ENCODE peak calls at places on chromosomes 5 and 9, in seven cellular contexts. X, E, Q, M, J, B and S are unnamed samples.

GRCh38 chr5:134090482-134090881 is 24.0 kb upstream of the TCF7 start:
- DNase-seq in B (no peak), M (no peak), E (no peak), J (no peak), Q (no peak), X (no peak), S (no peak)

GRCh38 chr5:5421149-5421960 is 1.1 kb upstream of the ICE1 start:
- DNase-seq in J (no peak), M (no peak), E (no peak), X (peak; percentile 32), B (no peak), Q (peak; percentile 17), S (no peak)

GRCh38 chr9:13759624-13760023 is 480.1 kb upstream of the MPDZ start:
- DNase-seq in Q (no peak), B (no peak), X (no peak), M (no peak), J (peak; percentile 9), E (no peak), S (no peak)

GRCh38 chr9:118961857-118962256 is 407.4 kb downstream of the BRINP1 start:
- DNase-seq in E (no peak), J (peak; percentile 24), M (no peak), Q (no peak), B (no peak), X (peak; percentile 8), S (no peak)

GRCh38 chr9:133636902-133637301 is 739 bp downstream of the DBH start:
- DNase-seq in Q (no peak), J (no peak), E (no peak), X (no peak), M (no peak), B (no peak), S (no peak)

GRCh38 chr5:118068886-118069285 is 919.5 kb downstream of the DTWD2 start:
- DNase-seq in J (no peak), B (no peak), E (no peak), M (no peak), X (no peak), Q (no peak), S (no peak)

GRCh38 chr5:35202319-35203111 is 27.8 kb downstream of the PRLR start:
- DNase-seq in E (no peak), M (peak; percentile 29), J (peak; percentile 74), X (peak; percentile 57), Q (peak; percentile 41), B (no peak), S (peak; percentile 56)

GRCh38 chr9:134781895-134782294 is 98.7 kb upstream of the FCN2 start:
- DNase-seq in J (peak; percentile 60), Q (no peak), X (no peak), E (no peak), M (no peak), B (no peak), S (no peak)

GRCh38 chr9:137162505-137163100 is 7.2 kb downstream of the LRRC26 start:
- DNase-seq in Q (no peak), M (no peak), J (peak; percentile 61), E (no peak), B (no peak), X (no peak), S (no peak)

GRCh38 chr9:68690088-68690487 is 15.0 kb upstream of the PIP5K1B start:
- DNase-seq in M (peak; percentile 37), X (no peak), J (peak; percentile 58), B (no peak), E (no peak), Q (no peak), S (peak; percentile 58)

GRCh38 chr9:134597041-134597913 is 44.3 kb upstream of the COL5A1 start:
- DNase-seq in X (peak; percentile 27), J (no peak), Q (no peak), B (no peak), E (peak; percentile 31), M (no peak), S (peak; percentile 24)

GRCh38 chr9:69054989-69055388 is 19.4 kb downstream of the FXN start:
- DNase-seq in X (no peak), E (no peak), J (no peak), Q (no peak), M (no peak), B (no peak), S (peak; percentile 68)

GRCh38 chr5:39755986-39756385 is 331.2 kb upstream of the DAB2 start:
- DNase-seq in J (no peak), B (no peak), M (no peak), E (no peak), X (peak; percentile 95), Q (peak; percentile 68), S (no peak)

GRCh38 chr9:97772145-97772544 is 75.0 kb upstream of the XPA start:
- DNase-seq in Q (no peak), E (no peak), B (no peak), M (no peak), J (peak; percentile 93), X (no peak), S (no peak)

GRCh38 chr5:65867509-65868195 is 58.7 kb upstream of the ERBIN start:
- DNase-seq in E (no peak), Q (no peak), B (no peak), M (no peak), X (peak; percentile 38), J (peak; percentile 9), S (no peak)

GRCh38 chr9:98171176-98171925 is 21.1 kb downstream of the CORO2A start:
- DNase-seq in E (no peak), J (no peak), B (no peak), X (no peak), M (no peak), Q (no peak), S (no peak)

GRCh38 chr5:52457808-52458207 is 329.9 kb upstream of the ITGA1 start:
- DNase-seq in B (no peak), E (no peak), X (no peak), M (no peak), Q (no peak), J (peak; percentile 12), S (no peak)

GRCh38 chr5:150061538-150061995 is 24.8 kb downstream of the CSF1R start:
- DNase-seq in E (no peak), X (no peak), M (no peak), Q (no peak), B (no peak), J (no peak), S (no peak)

GRCh38 chr5:198516-198915 is 7.2 kb downstream of the LRRC14B start:
- DNase-seq in X (no peak), J (no peak), E (no peak), Q (no peak), B (no peak), M (no peak), S (no peak)

GRCh38 chr5:65481635-65482271 is at the start of gene ADAMTS6:
- DNase-seq in Q (peak; percentile 58), X (peak; percentile 95), B (peak; percentile 45), E (peak; percentile 86), M (peak; percentile 91), J (peak; percentile 86), S (peak; percentile 83)

GRCh38 chr5:112691758-112692157 is 45.9 kb upstream of the APC start:
- DNase-seq in M (no peak), Q (peak; percentile 32), J (peak; percentile 22), B (no peak), E (no peak), X (peak; percentile 11), S (no peak)

DNA sequence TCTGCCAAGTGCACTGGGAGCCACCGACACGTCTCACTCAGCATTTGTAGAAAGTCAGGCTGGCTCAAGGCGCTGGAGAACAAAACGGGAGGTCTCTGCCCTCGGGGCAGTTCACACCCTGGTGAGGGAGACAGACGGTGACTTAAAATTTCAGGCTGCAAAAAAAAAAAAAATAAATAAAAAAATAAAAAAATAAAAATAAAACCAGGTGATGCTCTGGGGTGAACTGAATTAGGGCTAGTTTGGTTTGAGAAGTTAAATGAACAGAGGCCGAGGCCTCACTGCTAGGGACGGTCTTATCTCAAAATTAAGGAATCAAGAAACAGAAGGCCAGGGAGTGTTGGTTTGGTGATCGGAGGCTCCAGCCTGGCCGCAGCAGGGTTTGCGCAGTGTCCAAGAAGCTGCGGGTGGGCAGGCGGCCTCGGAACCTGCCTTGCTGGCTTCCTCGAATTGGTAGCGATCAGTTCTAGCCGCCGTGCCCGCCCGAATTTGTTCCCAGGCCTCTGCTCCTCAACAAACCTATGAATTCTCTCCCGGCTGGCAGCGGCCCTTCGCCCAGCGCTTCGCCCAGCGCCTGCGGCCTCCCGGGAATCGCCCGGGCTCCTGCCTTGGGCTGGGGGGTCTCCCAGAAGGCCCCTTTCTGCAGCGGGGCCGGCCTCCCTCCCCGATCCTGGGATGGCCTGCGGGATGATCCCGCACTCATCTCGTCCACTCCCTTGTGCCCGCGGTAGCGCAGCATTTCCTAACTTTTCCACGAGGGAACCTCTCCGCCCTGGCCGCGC is 1.5 kb downstream of the NKX2-5 start:
- DNase-seq in J (peak; percentile 41), E (peak; percentile 42), X (no peak), M (no peak), B (no peak), Q (no peak), S (no peak)
- H3K27ac ChIP-seq in J (no peak overlapping the region), E (no peak overlapping the region), X (no peak overlapping the region), M (peak overlapping the region; percentile 91), B (no peak overlapping the region), Q (no peak overlapping the region), S (peak overlapping the region; percentile 97)

GRCh38 chr5:6631441-6631840 is 1.4 kb downstream of the NSUN2 start:
- DNase-seq in X (no peak), E (no peak), M (no peak), J (no peak), B (no peak), Q (no peak), S (no peak)
- H3K4me3 ChIP-seq in X (peak overlapping the region; percentile 71), E (peak overlapping the region; percentile 93), M (peak overlapping the region; percentile 89), J (peak overlapping the region; percentile 71), B (no peak overlapping the region), Q (peak overlapping the region; percentile 72), S (no peak overlapping the region)

DNA sequence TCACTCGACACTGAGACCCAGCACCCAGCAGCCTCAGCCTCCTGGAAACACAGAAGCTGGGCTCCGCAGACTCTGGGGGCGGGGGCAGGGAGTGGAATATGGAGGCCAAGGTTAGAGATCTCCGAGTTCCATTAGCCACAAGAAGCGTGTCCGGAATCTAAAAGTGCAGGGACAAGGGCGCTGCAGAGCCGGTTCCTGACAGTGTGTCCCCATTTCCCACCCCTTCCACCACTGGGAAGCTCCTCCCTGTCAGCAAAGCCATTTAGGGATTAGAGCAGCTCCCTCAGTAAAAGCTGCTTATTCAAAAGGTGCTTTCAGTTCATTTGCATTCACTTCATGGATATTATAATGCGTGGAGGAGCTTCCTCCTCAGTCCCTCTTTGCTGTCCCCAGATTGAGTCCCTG is 74.1 kb upstream of the HSPA9 start:
- DNase-seq in M (no peak), Q (no peak), B (no peak), J (peak; percentile 55), X (no peak), E (no peak), S (no peak)
- H3K27me3 ChIP-seq in M (no peaks in the 10 kb centered on the region), Q (no peaks in the 10 kb centered on the region), B (peaks cover 36% of the 10 kb centered on the region), J (no peaks in the 10 kb centered on the region), X (no peaks in the 10 kb centered on the region), E (no peaks in the 10 kb centered on the region), S (no peaks in the 10 kb centered on the region)

DNA sequence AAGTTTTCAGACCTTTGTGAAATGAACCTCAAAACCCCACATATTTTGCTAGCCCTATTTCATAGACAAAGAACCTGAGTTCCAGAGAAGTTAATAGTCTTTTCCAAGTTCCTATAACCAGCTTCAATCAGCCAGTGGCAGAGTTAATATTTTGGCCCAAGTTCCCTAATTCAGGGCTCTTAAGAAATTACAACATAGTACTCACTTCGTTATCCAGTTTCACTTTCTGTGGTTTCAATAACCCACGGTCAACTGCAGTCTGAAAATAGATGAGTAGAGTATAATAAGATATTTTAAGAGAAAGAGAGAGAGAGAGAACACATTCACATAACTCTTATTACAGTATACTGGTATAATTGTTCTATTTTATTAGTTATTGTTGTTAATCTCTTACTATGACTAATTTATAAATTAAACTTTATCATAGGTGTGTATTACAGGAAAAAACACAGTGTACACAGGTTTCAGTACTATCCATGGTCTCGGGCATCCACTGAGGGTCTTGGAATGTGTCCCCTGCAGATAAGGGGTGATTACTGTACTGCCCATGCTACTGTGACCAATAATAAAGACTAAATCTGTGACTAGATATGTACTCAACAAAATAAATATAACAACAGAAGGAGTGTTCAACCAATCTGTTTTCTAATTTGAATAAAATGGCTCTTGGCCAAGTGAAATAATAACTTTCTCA is 9.3 kb upstream of the MYOT start:
- DNase-seq in J (no peak), Q (no peak), M (no peak), B (no peak), X (peak; percentile 9), E (no peak), S (no peak)
- H3K27ac ChIP-seq in J (no peak overlapping the region), Q (no peak overlapping the region), M (peak overlapping the region; percentile 66), B (peak overlapping the region; percentile 11), X (no peak overlapping the region), E (no peak overlapping the region), S (no peak overlapping the region)